ENCODE peak calls at places on chromosomes 2 and 18, in seven cellular contexts. Z, E, B, O, D, Q and T are unnamed samples.

GRCh38 chr2:205171541-205171940 is 510.8 kb upstream of the NRP2 start:
- DNase-seq in Z (no peak), E (no peak), B (no peak), O (no peak), D (no peak), Q (no peak), T (no peak)

GRCh38 chr2:28544915-28545589 is 49.2 kb downstream of the PLB1 start:
- DNase-seq in Z (peak; percentile 85), E (no peak), B (no peak), O (peak; percentile 52), D (no peak), Q (peak; percentile 30), T (no peak)

GRCh38 chr2:191866675-191867506 is 20.0 kb upstream of the CAVIN2 start:
- DNase-seq in Z (peak; percentile 48), E (peak; percentile 97), B (peak; percentile 85), O (peak; percentile 81), D (no peak), Q (no peak), T (peak; percentile 92)

GRCh38 chr2:215794829-215795546 is 218.4 kb downstream of the MREG start:
- DNase-seq in Z (peak; percentile 70), E (no peak), B (no peak), O (no peak), D (peak; percentile 81), Q (no peak), T (peak; percentile 75)

GRCh38 chr2:72612614-72613160 is 213.1 kb downstream of the EXOC6B start:
- DNase-seq in Z (no peak), E (no peak), B (no peak), O (no peak), D (no peak), Q (no peak), T (peak; percentile 26)

GRCh38 chr2:219728993-219729487 is 101.6 kb downstream of the SLC4A3 start:
- DNase-seq in Z (no peak), E (peak; percentile 90), B (no peak), O (no peak), D (no peak), Q (no peak), T (no peak)

GRCh38 chr2:168730391-168730790 is 72.0 kb upstream of the NOSTRIN start:
- DNase-seq in Z (no peak), E (no peak), B (no peak), O (peak; percentile 26), D (peak; percentile 42), Q (no peak), T (peak; percentile 27)

GRCh38 chr2:46803911-46804670 is 111.5 kb downstream of the MCFD2 start:
- DNase-seq in Z (no peak), E (peak; percentile 97), B (peak; percentile 95), O (peak; percentile 79), D (no peak), Q (no peak), T (peak; percentile 70)

GRCh38 chr2:183349046-183349445 is 224.8 kb downstream of the NUP35 start:
- DNase-seq in Z (no peak), E (no peak), B (no peak), O (no peak), D (peak; percentile 6), Q (no peak), T (no peak)

GRCh38 chr18:48889115-48889941 is 61.4 kb downstream of the SMAD7 start:
- DNase-seq in Z (no peak), E (peak; percentile 50), B (no peak), O (no peak), D (peak; percentile 76), Q (peak; percentile 35), T (peak; percentile 51)

GRCh38 chr2:71226391-71226964 is 425 bp downstream of the PAIP2B start:
- DNase-seq in Z (peak; percentile 36), E (no peak), B (no peak), O (no peak), D (peak; percentile 62), Q (peak; percentile 63), T (no peak)

GRCh38 chr2:222736301-222736700 is 64.8 kb downstream of the MOGAT1 start:
- DNase-seq in Z (no peak), E (peak; percentile 47), B (no peak), O (no peak), D (no peak), Q (no peak), T (peak; percentile 29)

GRCh38 chr2:217753460-217754200 is 249.2 kb downstream of the TNS1 start:
- DNase-seq in Z (no peak), E (no peak), B (no peak), O (no peak), D (no peak), Q (no peak), T (peak; percentile 20)

GRCh38 chr2:40095003-40095402 is 315.9 kb upstream of the THUMPD2 start:
- DNase-seq in Z (no peak), E (peak; percentile 93), B (no peak), O (peak; percentile 74), D (no peak), Q (no peak), T (peak; percentile 70)

GRCh38 chr2:192148241-192148619 is 46.5 kb downstream of the TMEFF2 start:
- DNase-seq in Z (no peak), E (no peak), B (no peak), O (no peak), D (no peak), Q (no peak), T (no peak)

GRCh38 chr2:199452200-199452990 is 5.3 kb downstream of the SATB2 start:
- DNase-seq in Z (no peak), E (no peak), B (no peak), O (no peak), D (no peak), Q (no peak), T (no peak)

GRCh38 chr2:197258580-197258979 is 52.0 kb downstream of the ANKRD44 start:
- DNase-seq in Z (no peak), E (peak; percentile 28), B (peak; percentile 56), O (no peak), D (no peak), Q (no peak), T (peak; percentile 50)

GRCh38 chr18:71398530-71398929 is 1109.7 kb downstream of the SOCS6 start:
- DNase-seq in Z (no peak), E (peak; percentile 37), B (no peak), O (no peak), D (peak; percentile 1), Q (no peak), T (peak; percentile 70)

GRCh38 chr2:232982926-232983668 is 30.0 kb downstream of the NGEF start:
- DNase-seq in Z (no peak), E (no peak), B (no peak), O (no peak), D (peak; percentile 90), Q (no peak), T (no peak)

GRCh38 chr18:23719634-23720201 is 30.5 kb downstream of the LAMA3 start:
- DNase-seq in Z (peak; percentile 56), E (peak; percentile 99), B (peak; percentile 98), O (peak; percentile 96), D (no peak), Q (no peak), T (peak; percentile 88)

GRCh38 chr18:23722646-23723045 is 33.4 kb downstream of the LAMA3 start:
- DNase-seq in Z (no peak), E (peak; percentile 58), B (no peak), O (no peak), D (no peak), Q (no peak), T (no peak)

GRCh38 chr18:23723121-23723520 is 33.9 kb downstream of the LAMA3 start:
- DNase-seq in Z (no peak), E (peak; percentile 70), B (peak; percentile 82), O (no peak), D (no peak), Q (no peak), T (no peak)

GRCh38 chr18:23718731-23719130 is 29.5 kb downstream of the LAMA3 start:
- DNase-seq in Z (no peak), E (no peak), B (no peak), O (peak; percentile 16), D (no peak), Q (no peak), T (no peak)

GRCh38 chr18:23721711-23722479 is 32.6 kb downstream of the LAMA3 start:
- DNase-seq in Z (peak; percentile 33), E (peak; percentile 57), B (no peak), O (no peak), D (no peak), Q (no peak), T (no peak)
- H3K4me3 ChIP-seq in Z (no peak overlapping the region), E (no peak overlapping the region), B (no peak overlapping the region), O (no peak overlapping the region), D (no peak overlapping the region), Q (no peak overlapping the region), T (no peak overlapping the region)

GRCh38 chr2:41994661-41995060 is 53.2 kb upstream of the PKDCC start:
- DNase-seq in Z (no peak), E (no peak), B (no peak), O (no peak), D (no peak), Q (no peak), T (no peak)

GRCh38 chr2:41992056-41992699 is 55.6 kb upstream of the PKDCC start:
- DNase-seq in Z (no peak), E (no peak), B (no peak), O (no peak), D (no peak), Q (no peak), T (no peak)

GRCh38 chr2:41993086-41993812 is 54.6 kb upstream of the PKDCC start:
- DNase-seq in Z (no peak), E (no peak), B (no peak), O (no peak), D (no peak), Q (no peak), T (no peak)

GRCh38 chr2:41992700-41993070 is 55.1 kb upstream of the PKDCC start:
- DNase-seq in Z (no peak), E (no peak), B (no peak), O (no peak), D (no peak), Q (no peak), T (no peak)

DNA sequence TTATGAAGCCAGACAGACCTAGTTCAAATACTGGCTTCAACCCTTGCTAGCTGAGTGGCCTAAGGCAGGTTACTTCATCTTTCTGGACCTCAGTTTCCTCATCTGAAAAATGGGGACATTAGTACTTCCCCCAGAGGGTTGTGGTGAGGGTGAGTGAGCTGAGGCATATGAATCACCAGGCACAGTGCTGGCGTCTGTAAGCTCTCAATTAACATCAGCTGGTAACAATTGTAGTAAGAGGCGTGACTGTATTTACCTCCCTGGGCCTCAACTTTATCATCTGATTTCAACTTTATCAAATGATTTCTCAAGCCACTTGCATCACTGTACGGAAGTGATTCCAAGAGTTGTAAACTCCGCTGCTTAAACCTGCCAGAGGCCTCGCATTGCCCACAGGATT is 53.6 kb upstream of the PKDCC start:
- DNase-seq in Z (no peak), E (peak; percentile 97), B (peak; percentile 93), O (peak; percentile 5), D (no peak), Q (no peak), T (no peak)
- TF ChIP-seq CTCF in Z (no peak), E (no peak), B (no peak), O (no peak), D (no peak), Q (no peak), T (no peak)

GRCh38 chr2:32810909-32811495 is 135.8 kb upstream of the LTBP1 start:
- DNase-seq in Z (no peak), E (peak; percentile 12), B (no peak), O (peak; percentile 70), D (no peak), Q (no peak), T (no peak)
- H3K4me3 ChIP-seq in Z (no peak overlapping the region), E (no peak overlapping the region), B (no peak overlapping the region), O (no peak overlapping the region), D (no peak overlapping the region), Q (no peak overlapping the region), T (no peak overlapping the region)

DNA sequence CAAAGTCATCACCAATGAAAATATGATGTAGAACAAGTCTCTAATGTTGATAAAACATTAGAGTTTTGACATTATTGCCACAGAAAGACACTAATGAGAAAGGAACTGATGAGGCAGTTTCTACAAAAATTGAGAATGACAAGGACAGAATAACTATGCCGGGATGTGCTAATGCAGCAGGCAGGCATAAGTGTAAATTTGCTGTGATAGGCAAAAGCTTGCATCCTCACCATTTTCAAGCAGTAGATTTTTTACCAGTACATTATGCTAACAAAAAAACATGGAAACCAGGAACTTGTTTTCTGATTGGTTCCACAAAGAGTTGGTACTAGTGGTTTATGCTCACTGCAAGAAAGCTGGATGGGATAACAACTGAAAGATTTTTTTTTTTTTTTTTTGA is 715.5 kb upstream of the LRRTM4 start:
- DNase-seq in Z (no peak), E (no peak), B (no peak), O (no peak), D (no peak), Q (no peak), T (no peak)
- TF ChIP-seq CTCF in Z (no peak), E (no peak), B (no peak), O (no peak), D (no peak), Q (no peak), T (no peak)